ENCODE peak calls at places on chromosomes 1 and 21, in seven cellular contexts. P is WERI-Rb-1, L is IMR-90, F is cardiac fibroblast, S is uterus, Z is sigmoid colon, N is fibroblast of mammary gland. K is an unnamed sample.
A peak's percentile ranks its signal among the peaks of the same experiment; 100 is the strongest.

GRCh38 chr21:17931080-17931479 is 111.9 kb upstream of the C21orf91 start:
- DNase-seq in L (no peak), P (no peak), F (no peak), Z (no peak), N (no peak), S (no peak), K (no peak)

GRCh38 chr21:19850157-19850556 is 1148.1 kb upstream of the NCAM2 start:
- DNase-seq in F (no peak), S (no peak), N (no peak), Z (no peak), L (no peak), P (no peak), K (no peak)

GRCh38 chr1:31031330-31032143 is 34.0 kb downstream of the PUM1 start:
- DNase-seq in P (no peak), N (no peak), F (no peak), Z (no peak), S (no peak), L (no peak), K (no peak)

GRCh38 chr1:107326823-107327445 is 186.1 kb downstream of the NTNG1 start:
- DNase-seq in N (no peak), P (peak; percentile 86), L (no peak), S (no peak), Z (no peak), F (no peak), K (no peak)

GRCh38 chr1:92949937-92950817 is 11.1 kb downstream of the DIPK1A start:
- DNase-seq in F (peak; percentile 86), S (no peak), L (peak; percentile 65), Z (no peak), N (peak; percentile 63), P (no peak), K (peak; percentile 7)

GRCh38 chr1:11948822-11949458 is 14.4 kb downstream of the PLOD1 start:
- DNase-seq in P (no peak), S (no peak), N (peak; percentile 41), L (peak; percentile 26), F (peak; percentile 60), Z (no peak), K (no peak)

GRCh38 chr1:75614455-75615379 is 3.8 kb upstream of the SLC44A5 start:
- DNase-seq in L (peak; percentile 4), P (peak; percentile 92), F (peak; percentile 22), N (peak; percentile 16), Z (no peak), S (no peak), K (no peak)

GRCh38 chr1:171251042-171251740 is 2.9 kb downstream of the FMO1 start:
- DNase-seq in P (peak; percentile 27), Z (no peak), S (peak; percentile 34), F (peak; percentile 23), N (no peak), L (peak; percentile 4), K (no peak)

GRCh38 chr1:211024901-211025300 is 109.0 kb downstream of the KCNH1 start:
- DNase-seq in P (no peak), N (no peak), F (no peak), L (no peak), S (no peak), Z (no peak), K (no peak)

GRCh38 chr1:109649380-109649987 is 6.4 kb upstream of the GSTM4 start:
- DNase-seq in P (no peak), S (no peak), L (peak; percentile 43), F (peak; percentile 65), N (peak; percentile 75), Z (no peak), K (no peak)

GRCh38 chr1:117678246-117678977 is 72.6 kb downstream of the TENT5C start:
- DNase-seq in Z (no peak), N (no peak), L (no peak), S (no peak), F (no peak), P (no peak), K (no peak)

GRCh38 chr1:8520483-8520966 is 202.6 kb downstream of the SLC45A1 start:
- DNase-seq in Z (no peak), L (no peak), P (no peak), N (no peak), S (no peak), F (no peak), K (no peak)

GRCh38 chr1:229557913-229558414 is 543 bp downstream of the ABCB10 start:
- DNase-seq in P (peak; percentile 23), N (peak; percentile 14), F (peak; percentile 21), S (no peak), L (no peak), Z (peak; percentile 75), K (no peak)

GRCh38 chr1:27872059-27872801 is at the start of gene THEMIS2:
- DNase-seq in Z (peak; percentile 78), P (peak; percentile 48), S (peak; percentile 46), L (no peak), N (peak; percentile 14), F (peak; percentile 23), K (no peak)

DNA sequence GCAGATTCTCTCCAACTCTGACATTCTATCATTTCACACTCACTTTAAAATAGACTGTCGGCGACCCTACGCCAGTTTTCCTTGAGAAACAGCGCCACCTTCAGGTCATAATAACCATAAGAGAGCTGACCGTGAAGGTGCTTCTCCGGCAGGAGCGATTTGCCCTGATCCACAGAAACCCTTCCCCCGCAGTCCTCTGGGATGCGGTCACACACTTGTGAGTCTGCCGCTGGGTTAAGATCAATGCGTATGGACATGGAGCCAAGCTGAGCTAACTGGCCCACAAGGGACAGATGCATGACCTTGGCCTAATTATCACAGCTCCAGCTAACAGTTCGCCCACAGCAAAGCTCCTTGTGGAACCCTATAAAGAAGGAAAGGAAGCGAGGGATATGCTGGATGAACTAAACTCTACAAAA is 32.8 kb upstream of the IFNAR2 start:
- DNase-seq in L (peak; percentile 62), F (peak; percentile 77), S (peak; percentile 66), P (peak; percentile 85), N (peak; percentile 67), Z (peak; percentile 78), K (no peak)
- H3K4me3 ChIP-seq in L (no peak overlapping the region), F (no peak overlapping the region), S (no peak overlapping the region), P (no peak overlapping the region), N (no peak overlapping the region), Z (no peak overlapping the region), K (no peak overlapping the region)

DNA sequence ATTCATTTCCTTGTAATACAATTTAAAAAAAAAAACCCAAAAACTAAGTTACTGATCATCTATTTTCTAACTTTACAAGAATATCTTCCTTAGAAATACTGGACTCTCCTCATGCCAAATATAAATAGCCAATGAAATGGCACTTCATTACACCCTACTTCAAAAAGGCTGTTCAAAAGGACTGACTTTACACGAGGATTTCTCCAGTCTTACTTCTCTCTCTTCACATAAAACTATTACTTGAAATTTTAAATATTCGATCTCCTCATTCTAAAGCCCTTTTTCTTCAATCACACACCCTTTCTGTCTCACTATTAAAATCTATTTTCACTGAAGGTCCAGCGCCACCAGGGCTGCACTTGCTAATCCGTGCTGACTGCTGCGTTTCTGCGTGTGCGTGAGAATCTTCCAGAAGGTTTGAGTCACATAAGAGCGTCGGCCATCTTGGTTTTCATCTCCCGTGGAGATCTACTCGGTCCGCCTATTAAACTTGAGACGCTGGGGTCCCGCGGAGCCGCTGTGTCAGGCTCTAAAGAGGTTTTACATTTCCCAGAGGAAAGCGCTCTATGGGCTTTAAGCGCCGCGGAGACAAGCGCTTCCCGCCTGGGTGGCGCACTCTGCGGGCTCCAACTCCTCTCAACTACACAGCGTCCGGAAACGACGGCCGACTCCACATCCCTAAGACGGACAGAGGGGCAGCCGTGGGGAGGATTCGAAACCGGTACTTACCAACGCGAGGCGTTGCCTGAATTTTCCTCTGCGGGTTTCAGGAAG is 643 bp downstream of the LRIF1 start:
- DNase-seq in P (peak; percentile 64), S (peak; percentile 30), F (peak; percentile 90), N (peak; percentile 86), L (peak; percentile 89), Z (peak; percentile 70), K (peak; percentile 35)
- TF ChIP-seq CTCF in P (no peak), S (peak; percentile 5), F (peak; percentile 12), N (peak; percentile 20), L (no peak), Z (no peak), K (peak; percentile 11)

GRCh38 chr1:15357808-15358207 is 51.9 kb upstream of the EFHD2 start:
- DNase-seq in Z (no peak), P (no peak), S (no peak), F (no peak), N (no peak), L (no peak), K (no peak)

GRCh38 chr1:15353839-15354579 is 55.7 kb upstream of the EFHD2 start:
- DNase-seq in Z (no peak), N (no peak), S (no peak), L (peak; percentile 38), F (no peak), P (no peak), K (no peak)

GRCh38 chr1:15358565-15359133 is 51.0 kb upstream of the EFHD2 start:
- DNase-seq in F (no peak), P (no peak), S (no peak), L (no peak), N (no peak), Z (no peak), K (no peak)

GRCh38 chr1:15354580-15354965 is 55.1 kb upstream of the EFHD2 start:
- DNase-seq in L (peak; percentile 78), Z (no peak), F (peak; percentile 60), N (peak; percentile 60), S (no peak), P (no peak), K (no peak)

DNA sequence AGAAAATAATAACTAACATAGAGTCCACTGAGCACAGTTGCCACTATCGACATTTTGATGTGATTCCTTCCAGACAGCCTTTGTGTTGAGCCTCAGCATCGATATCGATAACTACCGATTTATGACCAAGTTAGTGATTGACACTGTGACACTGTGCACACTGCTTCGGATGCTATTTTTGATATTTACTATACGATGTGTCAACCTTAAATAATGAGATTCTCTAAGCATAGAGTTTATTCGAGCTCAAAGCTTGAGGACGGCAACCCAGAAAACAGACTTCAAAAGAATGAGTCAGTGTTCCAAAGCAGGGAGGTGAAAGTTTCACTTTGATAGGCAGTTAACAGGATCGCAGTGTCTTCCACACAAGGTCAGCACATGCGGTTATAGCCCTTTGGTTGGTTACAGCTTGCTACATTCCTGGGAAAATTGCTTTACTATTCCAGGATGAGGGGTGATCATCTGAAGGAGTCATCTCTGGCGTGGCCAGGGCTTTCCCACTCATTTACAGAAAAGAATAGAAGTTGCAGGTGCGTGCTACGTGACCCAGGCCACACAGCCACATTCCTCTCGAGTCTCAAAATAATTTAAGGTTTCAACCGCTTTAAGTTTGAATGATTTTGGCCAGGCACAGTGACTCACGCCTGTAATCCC is 53.6 kb upstream of the EFHD2 start:
- DNase-seq in F (peak; percentile 10), N (peak; percentile 63), Z (no peak), S (no peak), L (peak; percentile 61), P (no peak), K (peak; percentile 84)
- H3K4me3 ChIP-seq in F (no peak overlapping the region), N (no peak overlapping the region), Z (no peak overlapping the region), S (no peak overlapping the region), L (no peak overlapping the region), P (no peak overlapping the region), K (no peak overlapping the region)

DNA sequence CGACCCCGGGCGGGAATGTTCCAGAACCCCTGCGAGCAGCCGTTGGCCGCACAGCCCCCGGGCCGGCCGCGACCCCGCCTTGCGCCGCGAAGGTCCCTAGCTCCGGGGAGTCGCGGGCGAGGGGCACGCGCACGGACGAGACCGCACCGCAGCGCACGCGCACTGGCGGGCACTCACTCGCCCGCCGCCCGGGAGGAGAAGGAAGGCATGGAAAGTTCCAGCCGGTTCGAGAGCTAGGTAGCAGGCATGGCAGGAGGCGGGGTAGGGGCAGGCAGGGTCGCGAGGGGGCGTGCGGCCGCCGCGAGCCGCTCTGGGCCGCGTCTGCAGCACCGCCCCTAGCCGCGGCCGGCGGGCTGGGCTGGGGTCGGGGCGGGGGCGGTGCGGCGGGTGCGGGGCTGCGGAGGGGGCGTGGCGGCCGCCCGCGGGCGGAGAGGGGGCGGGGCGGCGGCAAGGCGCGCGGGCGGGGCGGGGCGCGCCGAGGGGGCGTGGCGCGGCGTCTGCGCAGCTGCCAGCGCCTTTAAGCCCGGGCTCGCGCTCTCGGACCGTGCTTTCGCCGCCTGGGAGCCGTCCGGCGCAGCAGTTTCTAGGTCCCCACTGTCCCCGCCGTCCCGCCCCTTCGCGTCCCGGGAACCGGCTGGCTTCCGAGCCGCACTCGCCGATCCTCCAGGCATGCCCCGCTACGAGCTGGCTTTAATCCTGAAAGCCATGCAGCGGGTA is at the start of the genes MRPS6 and SLC5A3:
- DNase-seq in Z (peak; percentile 91), F (peak; percentile 81), L (peak; percentile 81), S (peak; percentile 81), N (peak; percentile 74), P (peak; percentile 91), K (no peak)
- TF ChIP-seq CTCF in Z (no peak), F (no peak), L (peak; percentile 26), S (no peak), N (no peak), P (peak; percentile 29), K (no peak)

K was measured in epithelial cell of proximal tubule.